ENCODE peak calls at places on chromosomes 16 and 17, in seven cellular contexts. L is tibial nerve; Y is AG04449; F is CD8-positive, alpha-beta T cell; D is ACHN; A is activated CD4-positive, alpha-beta T cell treated with anti-CD3 and anti-CD28 coated beads, Interleukin-2, amount 10 ng/mL, durations not matched to agents 7 days and 5 days; G is putamen. M is an unnamed sample.

GRCh38 chr17:48002208-48002919 is 31.5 kb downstream of the CDK5RAP3 start:
- DNase-seq in Y (no peak), A (no peak), L (no peak), G (peak; percentile 47), F (no peak), D (peak; percentile 78), M (peak; percentile 87)

GRCh38 chr16:59573528-59574271 is 839.6 kb upstream of the GOT2 start:
- DNase-seq in Y (peak; percentile 58), D (no peak), A (no peak), F (no peak), L (no peak), G (no peak), M (peak; percentile 95)

GRCh38 chr17:32621612-32622312 is 135.0 kb downstream of the CDK5R1 start:
- DNase-seq in F (no peak), Y (no peak), A (no peak), L (no peak), D (no peak), G (no peak), M (no peak)

GRCh38 chr16:88764080-88764479 is 20.9 kb downstream of the PIEZO1 start:
- DNase-seq in A (no peak), F (no peak), L (no peak), G (no peak), D (no peak), Y (no peak), M (no peak)

GRCh38 chr16:72501739-72502653 is 330.0 kb upstream of the PMFBP1 start:
- DNase-seq in G (peak; percentile 55), D (peak; percentile 80), L (peak; percentile 28), F (no peak), A (peak; percentile 47), Y (peak; percentile 19), M (peak; percentile 79)

GRCh38 chr17:39028690-39029089 is 61.5 kb upstream of the FBXO47 start:
- DNase-seq in Y (no peak), A (no peak), D (no peak), F (no peak), L (no peak), G (no peak), M (no peak)

GRCh38 chr16:30615358-30616076 is 5.3 kb upstream of the ZNF689 start:
- DNase-seq in F (peak; percentile 46), A (peak; percentile 81), L (no peak), G (no peak), D (peak; percentile 78), Y (no peak), M (peak; percentile 8)

GRCh38 chr16:4086153-4086552 is 30.1 kb downstream of the ADCY9 start:
- DNase-seq in A (no peak), Y (no peak), L (no peak), G (no peak), F (no peak), D (no peak), M (no peak)

GRCh38 chr17:51351090-51351489 is 90.7 kb downstream of the UTP18 start:
- DNase-seq in Y (no peak), G (no peak), L (no peak), A (no peak), F (no peak), D (no peak), M (no peak)

GRCh38 chr17:45200701-45201100 is 21.0 kb upstream of the FMNL1 start:
- DNase-seq in G (no peak), F (no peak), Y (no peak), L (peak; percentile 68), D (no peak), A (no peak), M (no peak)

GRCh38 chr17:66233023-66233753 is 4.0 kb upstream of the APOH start:
- DNase-seq in L (no peak), G (no peak), A (no peak), F (no peak), Y (no peak), D (no peak), M (no peak)

GRCh38 chr17:60086822-60087591 is 8.3 kb upstream of the HEATR6 start:
- DNase-seq in L (no peak), G (no peak), F (no peak), Y (no peak), D (no peak), A (no peak), M (peak; percentile 72)

M was measured in IMR-90.